ENCODE peak calls at places on chromosomes 1 and 21, in four cellular contexts. L is heart left ventricle, K is mucosa of gallbladder, I is EH. Y is an unnamed sample.

GRCh38 chr21:31900121-31900895 is 27.5 kb downstream of the HUNK start:
- DNase-seq in I (no peak), K (peak), L (no peak), Y (no peak)

GRCh38 chr1:10225573-10225972 is 15.2 kb downstream of the KIF1B start:
- DNase-seq in K (no peak), I (peak), L (no peak), Y (no peak)

GRCh38 chr1:219347843-219348475 is 174.3 kb downstream of the LYPLAL1 start:
- DNase-seq in L (peak), K (no peak), I (no peak), Y (peak)

GRCh38 chr1:193181985-193182384 is 4.4 kb downstream of the B3GALT2 start:
- DNase-seq in L (no peak), I (no peak), K (no peak), Y (no peak)

GRCh38 chr21:42997053-42997452 is 22.7 kb downstream of the PKNOX1 start:
- DNase-seq in L (no peak), K (peak), I (peak), Y (peak)

GRCh38 chr1:25991937-25992688 is 5.8 kb downstream of the PAFAH2 start:
- DNase-seq in L (no peak), K (no peak), I (peak), Y (no peak)

GRCh38 chr1:6873298-6874015 is 88.2 kb downstream of the CAMTA1 start:
- DNase-seq in K (no peak), L (no peak), I (peak), Y (no peak)

GRCh38 chr1:94061513-94062443 is 59.2 kb downstream of the ABCA4 start:
- DNase-seq in I (peak), L (peak), K (peak), Y (peak)

GRCh38 chr1:234125283-234125682 is 220.8 kb downstream of the SLC35F3 start:
- DNase-seq in L (no peak), I (peak), K (no peak), Y (no peak)

GRCh38 chr1:19863804-19864203 is 18.4 kb upstream of the OTUD3 start:
- DNase-seq in K (no peak), L (no peak), I (peak), Y (no peak)

GRCh38 chr1:23727362-23727811 is 15.9 kb upstream of the ELOA start:
- DNase-seq in I (peak), K (peak), L (peak), Y (no peak)

GRCh38 chr1:62688687-62689085 is 500 bp upstream of the DOCK7 start:
- DNase-seq in L (no peak), K (no peak), I (no peak), Y (no peak)

GRCh38 chr1:203340112-203340804 is 10.7 kb downstream of the FMOD start:
- DNase-seq in L (no peak), K (peak), I (peak), Y (peak)

GRCh38 chr1:18948913-18949688 is 7.4 kb downstream of the IFFO2 start:
- DNase-seq in L (no peak), K (peak), I (peak), Y (no peak)

GRCh38 chr1:3367376-3367775 is 87.1 kb upstream of the ARHGEF16 start:
- DNase-seq in L (no peak), K (no peak), I (no peak), Y (no peak)

GRCh38 chr1:66275083-66275482 is 258.9 kb upstream of the SGIP1 start:
- DNase-seq in K (no peak), I (no peak), L (no peak), Y (no peak)

GRCh38 chr1:31418626-31419025 is 5.6 kb downstream of the SERINC2 start:
- DNase-seq in L (no peak), K (no peak), I (peak), Y (no peak)

GRCh38 chr1:246035060-246035531 is 472.0 kb downstream of the SMYD3 start:
- DNase-seq in I (no peak), K (no peak), L (no peak), Y (no peak)

GRCh38 chr21:24369751-24370150 is 1237.5 kb downstream of the MRPL39 start:
- DNase-seq in L (no peak), K (no peak), I (no peak), Y (no peak)

GRCh38 chr1:57188169-57188568 is 222.4 kb upstream of the C8B start:
- DNase-seq in L (no peak), K (no peak), I (no peak), Y (no peak)

Y was measured in adrenal gland.